ENCODE peak calls at places on chromosomes 5 and 9, in four cellular contexts. H is choroid plexus epithelial cell, V is AG04450, A is neural progenitor cell. W is an unnamed sample.

GRCh38 chr5:78677777-78678668 is 29.5 kb upstream of the LHFPL2 start:
- DNase-seq in H (peak), A (no peak), V (peak), W (peak)

GRCh38 chr9:28688172-28688571 is 1114.9 kb upstream of the C9orf72 start:
- DNase-seq in A (peak), V (no peak), H (no peak), W (peak)

GRCh38 chr5:43603535-43604363 is 769 bp downstream of the NNT start:
- DNase-seq in A (peak), V (no peak), H (peak), W (no peak)

GRCh38 chr9:137818286-137818685 is 59.3 kb upstream of the CACNA1B start:
- DNase-seq in A (no peak), H (no peak), V (no peak), W (no peak)

GRCh38 chr5:84628918-84629317 is 244.2 kb upstream of the EDIL3 start:
- DNase-seq in V (no peak), H (no peak), A (no peak), W (no peak)

GRCh38 chr5:126656397-126657007 is 55.8 kb downstream of the PHAX start:
- DNase-seq in A (peak), V (peak), H (peak), W (no peak)

GRCh38 chr5:56876325-56876724 is 33.1 kb upstream of the SETD9 start:
- DNase-seq in A (no peak), H (peak), V (no peak), W (no peak)

GRCh38 chr5:153153086-153153485 is 337.4 kb upstream of the GRIA1 start:
- DNase-seq in V (no peak), H (peak), A (no peak), W (no peak)

GRCh38 chr5:126552614-126553013 is 42.4 kb downstream of the ALDH7A1 start:
- DNase-seq in A (no peak), H (no peak), V (no peak), W (no peak)

GRCh38 chr5:2629035-2629434 is 122.4 kb downstream of the IRX2 start:
- DNase-seq in V (no peak), A (peak), H (no peak), W (no peak)

GRCh38 chr5:151766975-151767374 is 4.8 kb upstream of the G3BP1 start:
- DNase-seq in V (no peak), H (no peak), A (no peak), W (no peak)

GRCh38 chr5:53116597-53116996 is 7.0 kb upstream of the MOCS2 start:
- DNase-seq in A (no peak), H (no peak), V (no peak), W (no peak)

GRCh38 chr5:65050826-65051498 is 282.2 kb downstream of the CWC27 start:
- DNase-seq in H (peak), V (no peak), A (no peak), W (no peak)

GRCh38 chr5:179852993-179853547 is 5.5 kb downstream of the MRNIP start:
- DNase-seq in V (no peak), A (no peak), H (no peak), W (no peak)

GRCh38 chr5:140635291-140636257 is 2.6 kb upstream of the CD14 start:
- DNase-seq in H (no peak), A (no peak), V (no peak), W (no peak)

GRCh38 chr5:31364881-31365636 is 166.8 kb downstream of the DROSHA start:
- DNase-seq in V (no peak), H (peak), A (no peak), W (no peak)

GRCh38 chr9:28197653-28198052 is 624.4 kb upstream of the C9orf72 start:
- DNase-seq in A (no peak), H (no peak), V (no peak), W (no peak)

GRCh38 chr5:109485030-109485429 is 75.3 kb upstream of the PJA2 start:
- DNase-seq in V (no peak), A (no peak), H (peak), W (no peak)

GRCh38 chr5:32388429-32389111 is 56.0 kb downstream of the ZFR start:
- DNase-seq in H (peak), A (no peak), V (peak), W (no peak)

GRCh38 chr5:73264626-73265025 is 91.6 kb downstream of the TMEM174 start:
- DNase-seq in H (no peak), V (no peak), A (no peak), W (no peak)

GRCh38 chr5:173954671-173955605 is 34.0 kb upstream of the C5orf47 start:
- DNase-seq in H (peak), A (no peak), V (peak), W (no peak)

GRCh38 chr9:86721843-86722705 is 225.2 kb downstream of the GAS1 start:
- DNase-seq in A (no peak), H (peak), V (peak), W (peak)

GRCh38 chr5:181064987-181065386 is 24.9 kb downstream of the BTNL9 start:
- DNase-seq in H (no peak), A (no peak), V (no peak), W (no peak)

GRCh38 chr5:42315214-42315613 is 108.0 kb upstream of the GHR start:
- DNase-seq in H (no peak), A (no peak), V (no peak), W (no peak)

GRCh38 chr9:109496126-109496707 is 1.9 kb downstream of the PTPN3 start:
- DNase-seq in A (no peak), V (no peak), H (no peak), W (no peak)

GRCh38 chr5:174735498-174736350 is 11.3 kb downstream of the MSX2 start:
- DNase-seq in A (peak), H (no peak), V (no peak), W (no peak)

GRCh38 chr9:98010450-98010849 is 27.3 kb downstream of the ANP32B start:
- DNase-seq in H (peak), V (no peak), A (peak), W (peak)

GRCh38 chr5:65262590-65263189 is 219.0 kb downstream of the ADAMTS6 start:
- DNase-seq in H (peak), V (peak), A (peak), W (peak)

GRCh38 chr9:109771796-109772525 is 8.0 kb upstream of the PALM2AKAP2 start:
- DNase-seq in H (peak), A (no peak), V (no peak), W (no peak)

GRCh38 chr5:173717959-173718358 is 101.5 kb upstream of the BOD1 start:
- DNase-seq in H (no peak), V (no peak), A (no peak), W (no peak)

GRCh38 chr5:68289576-68289975 is 74.0 kb downstream of the PIK3R1 start:
- DNase-seq in H (no peak), A (no peak), V (no peak), W (no peak)

GRCh38 chr9:37363124-37363523 is 59.4 kb upstream of the GRHPR start:
- DNase-seq in V (no peak), A (no peak), H (no peak), W (no peak)

GRCh38 chr5:175696139-175696854 is 38.4 kb downstream of the HRH2 start:
- DNase-seq in H (peak), A (peak), V (no peak), W (no peak)

GRCh38 chr9:123686131-123686848 is 243.6 kb downstream of the DENND1A start:
- DNase-seq in A (no peak), H (peak), V (no peak), W (no peak)

GRCh38 chr5:111494350-111494999 is 17.9 kb downstream of the STARD4 start:
- DNase-seq in A (no peak), V (no peak), H (peak), W (no peak)

GRCh38 chr9:107323836-107324235 is 40.8 kb downstream of the RAD23B start:
- DNase-seq in V (no peak), A (no peak), H (no peak), W (no peak)

GRCh38 chr5:123092696-123093095 is 3.7 kb downstream of the PRDM6 start:
- DNase-seq in A (peak), V (no peak), H (no peak), W (no peak)

GRCh38 chr5:123091988-123092583 is 3.0 kb downstream of the PRDM6 start:
- DNase-seq in V (no peak), A (peak), H (no peak), W (no peak)

GRCh38 chr5:123094919-123095693 is 6.1 kb downstream of the PRDM6 start:
- DNase-seq in A (peak), H (no peak), V (no peak), W (no peak)

GRCh38 chr5:123094227-123094918 is 5.3 kb downstream of the PRDM6 start:
- DNase-seq in A (peak), V (no peak), H (no peak), W (no peak)

GRCh38 chr5:123093279-123094226 is 4.5 kb downstream of the PRDM6 start:
- DNase-seq in V (no peak), A (peak), H (no peak), W (no peak)
- H3K4me3 ChIP-seq in V (peak), A (peak), H (no peak), W (no peak)

GRCh38 chr5:90792725-90793124 is 234.1 kb downstream of the ADGRV1 start:
- DNase-seq in A (no peak), V (no peak), H (no peak), W (no peak)

DNA sequence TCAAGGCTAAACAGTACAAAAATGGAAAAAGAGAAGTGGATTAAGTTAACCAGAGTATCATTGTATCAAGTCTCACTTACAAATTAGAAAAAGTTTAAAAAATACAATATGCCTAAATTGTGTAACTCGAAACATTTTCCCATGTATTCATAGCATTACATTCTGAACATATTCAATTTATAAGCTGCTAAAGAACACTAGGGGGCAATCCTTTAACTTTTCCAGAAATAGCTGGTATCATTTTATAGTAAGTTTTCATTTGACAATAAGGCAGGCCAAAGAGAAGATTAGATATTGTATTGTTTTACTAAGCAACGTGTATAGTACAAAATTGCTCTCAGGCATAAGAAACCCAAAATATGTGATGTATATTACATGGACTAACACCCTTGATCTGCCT is 234.6 kb downstream of the ADGRV1 start:
- DNase-seq in V (no peak), H (no peak), A (no peak), W (no peak)
- TF ChIP-seq CTCF in V (peak), H (peak), A (no peak), W (no peak)

GRCh38 chr5:147509710-147510651 is at the start of gene DPYSL3:
- DNase-seq in A (peak), V (peak), H (peak), W (no peak)

GRCh38 chr5:147507480-147508126 is 2.3 kb downstream of the DPYSL3 start:
- DNase-seq in A (no peak), V (no peak), H (peak), W (no peak)

GRCh38 chr5:147508711-147509040 is 1.2 kb downstream of the DPYSL3 start:
- DNase-seq in V (no peak), A (no peak), H (no peak), W (no peak)

GRCh38 chr5:147510885-147511284 is 1.0 kb upstream of the DPYSL3 start:
- DNase-seq in A (no peak), H (no peak), V (no peak), W (no peak)

DNA sequence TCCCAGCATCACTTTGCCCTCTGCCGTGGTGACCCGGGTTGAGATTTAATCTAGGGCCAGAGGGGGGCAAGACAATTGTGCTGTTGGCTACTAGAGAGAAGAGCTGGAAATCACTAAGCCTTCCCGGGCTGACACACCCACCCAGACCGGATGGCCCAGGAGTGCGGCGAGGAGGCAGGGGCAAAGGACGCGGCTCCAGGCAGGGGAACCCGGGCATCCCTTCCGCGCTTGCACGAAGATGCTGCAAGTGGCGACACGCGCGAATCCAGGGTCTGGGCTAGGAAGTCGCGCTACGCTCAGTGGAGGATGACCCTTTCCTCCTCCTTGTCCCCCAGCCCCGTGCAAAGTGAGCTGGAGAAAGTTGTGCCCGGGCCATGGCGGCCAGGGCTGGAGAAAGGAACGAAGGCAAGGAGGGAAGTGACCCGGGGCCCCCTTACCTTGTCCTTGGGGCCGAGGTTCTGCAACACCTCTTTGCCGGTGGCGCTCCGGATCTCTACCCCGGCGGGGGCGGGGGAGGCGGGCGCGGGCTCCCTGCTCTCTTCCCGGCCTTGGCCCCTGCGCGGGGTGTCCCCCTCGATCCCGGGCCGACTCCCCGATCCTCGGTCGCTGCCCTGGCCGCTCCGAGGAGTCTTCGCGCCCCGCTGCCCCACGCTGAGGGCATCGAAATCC is 693 bp downstream of the DPYSL3 start:
- DNase-seq in A (peak), V (no peak), H (peak), W (no peak)
- H3K4me3 ChIP-seq in A (peak), V (peak), H (peak), W (peak)

GRCh38 chr5:143023447-143024096 is 253.4 kb downstream of the ARHGAP26 start:
- DNase-seq in H (peak), V (no peak), A (peak), W (no peak)
- TF ChIP-seq CTCF in H (peak), V (peak), A (no peak), W (no peak)

DNA sequence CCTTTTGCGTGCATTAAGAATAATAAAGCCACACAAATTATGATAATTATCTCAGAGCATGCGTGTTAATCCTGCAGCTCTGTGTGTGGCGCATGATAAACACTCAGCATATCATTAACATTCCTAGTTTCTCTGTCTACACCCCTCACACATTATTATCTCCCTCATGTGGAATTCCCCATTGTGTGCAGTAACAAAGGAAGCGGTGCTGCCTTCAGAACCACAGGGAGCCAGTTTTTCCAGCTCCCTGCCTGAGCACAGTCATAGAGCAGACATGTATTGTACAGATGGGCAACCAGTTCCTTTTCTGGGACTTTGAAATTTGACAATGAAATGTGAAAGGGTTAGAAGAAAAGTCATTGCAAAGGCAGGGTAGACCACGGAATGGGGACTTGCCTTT is 1365.5 kb upstream of the CDH9 start:
- DNase-seq in A (peak), V (no peak), H (peak), W (no peak)
- H3K4me3 ChIP-seq in A (no peak), V (no peak), H (no peak), W (no peak)

GRCh38 chr5:34008721-34009120 is 871 bp upstream of the AMACR start:
- DNase-seq in A (no peak), V (no peak), H (peak), W (no peak)

GRCh38 chr5:34009610-34010009 is 1.8 kb upstream of the AMACR start:
- DNase-seq in V (no peak), H (no peak), A (no peak), W (no peak)

GRCh38 chr5:34005211-34005610 is 2.6 kb downstream of the AMACR start:
- DNase-seq in H (no peak), V (no peak), A (no peak), W (peak)

GRCh38 chr5:34007116-34007674 is 655 bp downstream of the AMACR start:
- DNase-seq in A (peak), H (peak), V (no peak), W (no peak)

GRCh38 chr5:34007675-34008600 is at the start of gene AMACR:
- DNase-seq in V (peak), H (peak), A (peak), W (peak)
- TF ChIP-seq CTCF in V (peak), H (no peak), A (no peak), W (no peak)

GRCh38 chr5:116455061-116455460 is 119.6 kb downstream of the SEMA6A start:
- DNase-seq in A (no peak), H (peak), V (no peak), W (no peak)
- H3K4me3 ChIP-seq in A (no peak), H (no peak), V (no peak), W (no peak)

GRCh38 chr5:38404236-38404635 is 145.9 kb downstream of the EGFLAM start:
- DNase-seq in H (no peak), V (no peak), A (no peak), W (no peak)

GRCh38 chr5:38408446-38409175 is 147.8 kb downstream of the LIFR start:
- DNase-seq in A (no peak), V (no peak), H (no peak), W (no peak)

GRCh38 chr5:38401145-38401544 is 142.8 kb downstream of the EGFLAM start:
- DNase-seq in H (no peak), A (no peak), V (no peak), W (no peak)

GRCh38 chr5:38403407-38403806 is 145.0 kb downstream of the EGFLAM start:
- DNase-seq in V (no peak), A (no peak), H (peak), W (no peak)

DNA sequence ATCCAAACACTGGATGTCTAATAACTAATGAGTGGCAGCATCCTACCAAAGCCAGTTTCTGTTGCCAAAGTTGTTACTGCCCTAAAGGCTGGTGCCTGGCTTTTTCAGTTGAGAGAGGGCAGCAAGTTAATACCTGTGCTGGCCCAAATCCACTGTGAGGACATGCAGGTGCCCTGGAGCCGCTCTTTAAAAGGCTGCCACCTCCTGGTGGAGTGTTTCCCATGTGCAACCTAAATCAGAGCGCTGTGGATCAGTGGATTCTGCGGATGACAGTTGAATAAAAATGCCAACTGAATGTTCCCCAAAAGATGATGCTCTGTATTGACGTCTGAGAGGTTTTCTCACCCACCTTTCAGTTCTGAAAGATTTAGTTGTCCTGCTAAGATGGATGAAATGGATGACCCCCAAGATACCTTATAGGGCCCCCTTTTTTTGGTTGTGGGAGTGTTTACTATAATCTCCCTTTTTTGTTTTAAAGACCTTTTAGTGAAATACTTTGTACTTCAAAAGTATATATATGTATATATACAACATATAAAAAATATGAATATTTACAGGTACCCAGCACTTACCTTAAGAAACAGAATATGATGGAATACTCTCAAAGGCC is 146.4 kb downstream of the EGFLAM start:
- DNase-seq in H (no peak), A (peak), V (no peak), W (no peak)
- TF ChIP-seq CTCF in H (peak), A (peak), V (peak), W (peak)

GRCh38 chr9:92140074-92140753 is 25.0 kb upstream of the SPTLC1 start:
- DNase-seq in A (peak), H (peak), V (no peak), W (no peak)
- H3K4me3 ChIP-seq in A (no peak), H (peak), V (peak), W (no peak)